ENCODE peak calls at places on chromosomes 2 and 18, in ten cellular contexts. S is heart right ventricle, B is activated T-cell treated with anti-CD3 and anti-CD28 coated beads for 24 hours, J is RKO, U is HEK293T, W is Daoy, M is fibroblast of pulmonary artery, T is ovary, Y is iPS-NIHi11, V is IMR-90. D is an unnamed sample.

GRCh38 chr18:45837283-45838070 is 12.0 kb downstream of the SIGLEC15 start:
- DNase-seq in S (peak; percentile 33), B (no peak), J (no peak), U (no peak), W (no peak), M (peak; percentile 66), T (no peak), Y (peak; percentile 67), V (no peak), D (peak; percentile 64)

GRCh38 chr2:197174539-197175094 is 136.0 kb downstream of the ANKRD44 start:
- DNase-seq in S (no peak), B (no peak), J (peak; percentile 58), U (no peak), W (peak; percentile 62), M (peak; percentile 13), T (no peak), Y (no peak), V (peak; percentile 69), D (peak; percentile 35)

GRCh38 chr2:175930504-175930903 is 71.6 kb downstream of the LNPK start:
- DNase-seq in S (no peak), B (no peak), J (no peak), U (no peak), W (no peak), M (peak; percentile 29), T (no peak), Y (no peak), V (no peak), D (peak; percentile 54)

GRCh38 chr2:134845719-134846118 is 7.3 kb downstream of the ACMSD start:
- DNase-seq in S (no peak), B (no peak), J (peak; percentile 23), U (no peak), W (peak; percentile 64), M (peak; percentile 8), T (no peak), Y (no peak), V (peak; percentile 70), D (no peak)

GRCh38 chr2:69798466-69798908 is 31.0 kb upstream of the GMCL1 start:
- DNase-seq in S (peak; percentile 7), B (no peak), J (no peak), U (no peak), W (no peak), M (peak; percentile 35), T (peak; percentile 29), Y (no peak), V (peak; percentile 24), D (no peak)

GRCh38 chr2:176099159-176099736 is 347 bp upstream of the HOXD12 start:
- DNase-seq in S (no peak), B (no peak), J (no peak), U (no peak), W (no peak), M (no peak), T (no peak), Y (no peak), V (no peak), D (no peak)

GRCh38 chr2:33085646-33086045 is 138.9 kb downstream of the LTBP1 start:
- DNase-seq in S (no peak), B (no peak), J (no peak), U (no peak), W (no peak), M (no peak), T (no peak), Y (no peak), V (no peak), D (no peak)

GRCh38 chr2:236766850-236767249 is 197.2 kb downstream of the ACKR3 start:
- DNase-seq in S (no peak), B (no peak), J (no peak), U (no peak), W (no peak), M (no peak), T (no peak), Y (no peak), V (no peak), D (no peak)

GRCh38 chr2:240111253-240111652 is 24.9 kb downstream of the COPS9 start:
- DNase-seq in S (no peak), B (no peak), J (no peak), U (no peak), W (no peak), M (peak; percentile 12), T (no peak), Y (no peak), V (peak; percentile 0), D (no peak)